ENCODE peak calls at places on chromosomes 4 and X, in nine cellular contexts. K, R, X, Y, B, I, O, Z and F are unnamed samples.

GRCh38 chr4:100414016-100414790 is 103.6 kb downstream of the EMCN start:
- DNase-seq in K (no peak), R (no peak), X (no peak), Y (no peak), B (no peak), I (no peak), O (no peak), Z (no peak), F (no peak)

GRCh38 chr4:100721077-100721476 is 203.3 kb upstream of the EMCN start:
- DNase-seq in K (no peak), R (no peak), X (no peak), Y (no peak), B (no peak), I (peak; percentile 24), O (no peak), Z (no peak), F (no peak)

GRCh38 chr4:56990109-56990508 is 11.4 kb downstream of the POLR2B start:
- DNase-seq in K (no peak), R (no peak), X (no peak), Y (no peak), B (no peak), I (no peak), O (no peak), Z (no peak), F (no peak)

GRCh38 chrX:39759526-39760224 is 338.1 kb downstream of the BCOR start:
- DNase-seq in K (peak; percentile 46), R (no peak), X (no peak), Y (peak; percentile 25), B (no peak), I (peak; percentile 46), O (peak; percentile 51), Z (no peak), F (no peak)

GRCh38 chr4:183912585-183912984 is 7.5 kb downstream of the STOX2 start:
- DNase-seq in K (no peak), R (no peak), X (no peak), Y (no peak), B (no peak), I (no peak), O (no peak), Z (no peak), F (no peak)

GRCh38 chr4:177728361-177729152 is 286.3 kb upstream of the AGA start:
- DNase-seq in K (no peak), R (peak; percentile 33), X (no peak), Y (no peak), B (no peak), I (peak; percentile 2), O (no peak), Z (no peak), F (no peak)

GRCh38 chrX:72021975-72022374 is 109.7 kb downstream of the RTL5 start:
- DNase-seq in K (peak; percentile 5), R (no peak), X (no peak), Y (no peak), B (peak; percentile 22), I (no peak), O (no peak), Z (no peak), F (no peak)

GRCh38 chrX:56462389-56462788 is 101.0 kb upstream of the UBQLN2 start:
- DNase-seq in K (no peak), R (no peak), X (no peak), Y (no peak), B (no peak), I (no peak), O (no peak), Z (no peak), F (no peak)